ENCODE peak calls at places on chromosomes 16 and 17, in eight cellular contexts. O is cardiac fibroblast, X is T-helper 17 cell, F is posterior vena cava, L is cardiac muscle cell, C is cardiac septum, U is astrocyte of the spinal cord, Q is NCI-H1417 treated with DMSO at 0.1 percent for 48 hours. Y is an unnamed sample.

GRCh38 chr17:74113952-74114351 is 89.5 kb upstream of the RPL38 start:
- DNase-seq in Q (no peak), F (peak), O (no peak), X (no peak), U (no peak), C (no peak), L (no peak), Y (no peak)

GRCh38 chr16:3013998-3014690 is 1.4 kb downstream of the CLDN9 start:
- DNase-seq in O (no peak), X (no peak), L (no peak), U (no peak), Q (no peak), C (no peak), F (no peak), Y (no peak)

GRCh38 chr17:60699090-60699489 is 21.4 kb downstream of the BCAS3 start:
- DNase-seq in Q (no peak), U (no peak), O (peak), C (no peak), X (no peak), F (no peak), L (no peak), Y (no peak)

GRCh38 chr17:72123964-72124791 is 3.4 kb downstream of the SOX9 start:
- DNase-seq in F (no peak), Q (no peak), X (no peak), C (no peak), O (no peak), U (peak), L (peak), Y (no peak)

GRCh38 chr16:17377360-17378324 is 93.1 kb downstream of the XYLT1 start:
- DNase-seq in Q (no peak), C (no peak), U (no peak), X (no peak), O (no peak), L (no peak), F (peak), Y (no peak)

GRCh38 chr16:87195190-87195589 is 122.0 kb downstream of the C16orf95 start:
- DNase-seq in F (no peak), X (no peak), L (no peak), U (no peak), O (no peak), C (no peak), Q (no peak), Y (no peak)

GRCh38 chr16:54363760-54364159 is 77.2 kb upstream of the IRX3 start:
- DNase-seq in O (no peak), L (no peak), X (no peak), F (no peak), Q (no peak), U (no peak), C (peak), Y (no peak)

GRCh38 chr17:69448431-69449102 is 34.1 kb downstream of the MAP2K6 start:
- DNase-seq in C (no peak), Q (no peak), X (no peak), U (peak), O (no peak), L (peak), F (no peak), Y (no peak)

GRCh38 chr16:68064791-68065365 is 20.3 kb upstream of the NFATC3 start:
- DNase-seq in U (peak), Q (no peak), X (peak), F (peak), C (peak), O (peak), L (peak), Y (peak)

Y was measured in chondrocyte.